ENCODE peak calls at places on chromosomes 2 and 18, in five cellular contexts. One of them, this sample, is unnamed.

GRCh38 chr2:152611458-152612231 is 105.6 kb downstream of the PRPF40A start:
- DNase-seq in K562: no peak
- DNase-seq in H1: no peak
- DNase-seq in GM12878: peak
- DNase-seq in HepG2: no peak
- DNase-seq in this sample: no peak

GRCh38 chr2:121076885-121077549 is 208.0 kb downstream of the TFCP2L1 start:
- DNase-seq in K562: peak
- DNase-seq in H1: no peak
- DNase-seq in GM12878: no peak
- DNase-seq in HepG2: peak
- DNase-seq in this sample: peak

GRCh38 chr2:108594132-108594981 is 60.1 kb downstream of the LIMS1 start:
- DNase-seq in K562: no peak
- DNase-seq in H1: no peak
- DNase-seq in GM12878: no peak
- DNase-seq in HepG2: peak
- DNase-seq in this sample: no peak

GRCh38 chr2:120331903-120332302 is 14.0 kb upstream of the INHBB start:
- DNase-seq in K562: no peak
- DNase-seq in H1: no peak
- DNase-seq in GM12878: no peak
- DNase-seq in HepG2: peak
- DNase-seq in this sample: no peak

GRCh38 chr2:190891370-190891769 is 10.7 kb downstream of the GLS start:
- DNase-seq in K562: no peak
- DNase-seq in H1: no peak
- DNase-seq in GM12878: peak
- DNase-seq in HepG2: no peak
- DNase-seq in this sample: no peak

GRCh38 chr2:134917958-134918517 is 584 bp upstream of the CCNT2 start:
- DNase-seq in K562: no peak
- DNase-seq in H1: no peak
- DNase-seq in GM12878: peak
- DNase-seq in HepG2: no peak
- DNase-seq in this sample: no peak

GRCh38 chr2:84697895-84698294 is 181.6 kb downstream of the DNAH6 start:
- DNase-seq in K562: no peak
- DNase-seq in H1: no peak
- DNase-seq in GM12878: no peak
- DNase-seq in HepG2: no peak
- DNase-seq in this sample: no peak

GRCh38 chr2:1722692-1723091 is 21.6 kb downstream of the PXDN start:
- DNase-seq in K562: no peak
- DNase-seq in H1: no peak
- DNase-seq in GM12878: no peak
- DNase-seq in HepG2: no peak
- DNase-seq in this sample: no peak

GRCh38 chr2:64888591-64889309 is 100.4 kb upstream of the SLC1A4 start:
- DNase-seq in K562: peak
- DNase-seq in H1: no peak
- DNase-seq in GM12878: no peak
- DNase-seq in HepG2: peak
- DNase-seq in this sample: no peak

GRCh38 chr2:174561283-174562275 is 36.0 kb downstream of the WIPF1 start:
- DNase-seq in K562: no peak
- DNase-seq in H1: no peak
- DNase-seq in GM12878: no peak
- DNase-seq in HepG2: no peak
- DNase-seq in this sample: no peak

GRCh38 chr2:129794116-129794515 is 185.3 kb upstream of the RAB6C start:
- DNase-seq in K562: no peak
- DNase-seq in H1: no peak
- DNase-seq in GM12878: no peak
- DNase-seq in HepG2: no peak
- DNase-seq in this sample: no peak

GRCh38 chr2:239157766-239158165 is 243.1 kb downstream of the HDAC4 start:
- DNase-seq in K562: peak
- DNase-seq in H1: no peak
- DNase-seq in GM12878: no peak
- DNase-seq in HepG2: no peak
- DNase-seq in this sample: no peak

GRCh38 chr2:240230424-240230945 is 90.0 kb upstream of the OTOS start:
- DNase-seq in K562: no peak
- DNase-seq in H1: no peak
- DNase-seq in GM12878: no peak
- DNase-seq in HepG2: no peak
- DNase-seq in this sample: no peak
- TF ChIP-seq TAF1 in K562: no peak
- TF ChIP-seq TAF1 in H1: no peak
- TF ChIP-seq TAF1 in GM12878: no peak
- TF ChIP-seq TAF1 in HepG2: no peak
- TF ChIP-seq TAF1 in this sample: no peak

DNA sequence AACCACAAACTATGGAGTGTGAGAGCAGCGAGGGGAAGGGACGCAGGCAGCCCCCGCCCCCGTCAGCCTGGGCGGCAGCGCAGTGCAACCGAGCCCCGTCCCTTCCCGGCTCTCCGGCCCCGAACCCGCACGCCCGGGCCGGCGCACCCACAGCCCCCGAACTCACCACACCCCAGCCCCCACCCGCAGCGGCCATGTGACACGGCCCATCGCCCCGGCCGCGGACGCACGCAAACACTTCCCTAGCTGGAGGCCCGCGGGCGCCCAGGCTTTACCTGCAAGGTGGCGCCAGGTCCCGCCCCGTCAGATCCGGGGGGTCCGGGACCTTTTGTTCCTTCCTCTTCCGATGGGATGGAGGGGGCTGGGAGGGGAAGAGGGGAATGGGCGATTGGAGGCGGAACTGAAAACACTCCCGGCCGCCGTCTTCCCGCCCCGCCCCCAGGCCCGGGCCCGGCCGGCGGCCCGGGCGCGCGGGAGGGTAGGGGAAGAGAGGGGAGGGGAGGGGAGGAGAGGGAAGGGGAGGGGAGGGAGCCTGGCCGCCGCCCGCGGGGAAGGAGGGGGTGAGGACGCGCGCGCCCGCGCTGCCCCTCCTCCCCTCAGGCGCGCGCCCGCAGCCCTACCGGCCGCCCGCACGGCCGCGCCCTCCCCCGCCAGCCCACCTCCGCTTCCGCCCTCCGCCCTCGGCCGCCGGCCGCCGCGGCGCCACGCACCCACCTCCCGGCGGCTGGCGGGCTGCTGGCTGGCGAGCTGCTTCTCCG is at the start of gene SMAD2:
- DNase-seq in K562: peak
- DNase-seq in H1: peak
- DNase-seq in GM12878: no peak
- DNase-seq in HepG2: peak
- DNase-seq in this sample: peak
- TF ChIP-seq POLR2A in K562: peak
- TF ChIP-seq POLR2A in H1: no peak
- TF ChIP-seq POLR2A in GM12878: peak
- TF ChIP-seq POLR2A in HepG2: no peak
- TF ChIP-seq POLR2A in this sample: no peak

DNA sequence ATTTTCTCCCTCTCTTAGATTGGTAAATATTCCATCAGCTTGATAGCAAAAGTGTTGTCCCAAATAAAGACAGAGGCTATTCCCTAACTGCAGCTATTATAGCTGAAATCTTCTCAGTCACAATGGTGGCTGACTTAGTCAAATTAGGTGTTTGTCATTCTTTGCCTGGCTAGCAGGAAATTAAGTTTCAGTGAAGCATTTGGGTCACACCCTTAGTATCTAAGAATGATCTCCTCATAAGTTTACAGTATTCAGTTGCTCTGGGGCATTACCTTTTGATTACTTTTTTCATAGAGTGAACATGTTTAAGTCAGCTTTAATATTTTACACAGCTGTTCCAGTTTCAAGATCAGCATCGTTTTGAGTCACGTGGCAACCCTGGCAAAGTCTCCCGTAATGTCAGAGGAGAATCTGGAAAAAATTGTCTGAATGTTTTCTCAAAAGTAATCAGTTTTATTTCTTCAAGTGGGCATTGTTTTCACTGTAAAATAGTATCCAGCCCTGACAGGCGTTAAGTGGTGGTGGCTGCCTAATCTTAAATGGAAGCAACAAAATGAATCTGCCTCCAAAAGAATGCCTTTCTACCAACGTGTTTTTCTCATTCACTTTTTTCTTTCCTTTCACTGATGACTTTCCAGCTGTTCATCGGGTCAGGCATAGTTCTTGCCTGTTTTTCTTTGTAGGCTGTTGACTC is 319.5 kb upstream of the TCF4 start:
- DNase-seq in K562: no peak
- DNase-seq in H1: no peak
- DNase-seq in GM12878: no peak
- DNase-seq in HepG2: no peak
- DNase-seq in this sample: no peak
- TF ChIP-seq TAF1 in K562: no peak
- TF ChIP-seq TAF1 in H1: no peak
- TF ChIP-seq TAF1 in GM12878: no peak
- TF ChIP-seq TAF1 in HepG2: no peak
- TF ChIP-seq TAF1 in this sample: no peak

GRCh38 chr18:31116853-31117595 is 14.8 kb upstream of the DSC2 start:
- DNase-seq in K562: no peak
- DNase-seq in H1: no peak
- DNase-seq in GM12878: no peak
- DNase-seq in HepG2: no peak
- DNase-seq in this sample: no peak
- TF ChIP-seq POLR2A in K562: no peak
- TF ChIP-seq POLR2A in H1: no peak
- TF ChIP-seq POLR2A in GM12878: no peak
- TF ChIP-seq POLR2A in HepG2: no peak
- TF ChIP-seq POLR2A in this sample: no peak

DNA sequence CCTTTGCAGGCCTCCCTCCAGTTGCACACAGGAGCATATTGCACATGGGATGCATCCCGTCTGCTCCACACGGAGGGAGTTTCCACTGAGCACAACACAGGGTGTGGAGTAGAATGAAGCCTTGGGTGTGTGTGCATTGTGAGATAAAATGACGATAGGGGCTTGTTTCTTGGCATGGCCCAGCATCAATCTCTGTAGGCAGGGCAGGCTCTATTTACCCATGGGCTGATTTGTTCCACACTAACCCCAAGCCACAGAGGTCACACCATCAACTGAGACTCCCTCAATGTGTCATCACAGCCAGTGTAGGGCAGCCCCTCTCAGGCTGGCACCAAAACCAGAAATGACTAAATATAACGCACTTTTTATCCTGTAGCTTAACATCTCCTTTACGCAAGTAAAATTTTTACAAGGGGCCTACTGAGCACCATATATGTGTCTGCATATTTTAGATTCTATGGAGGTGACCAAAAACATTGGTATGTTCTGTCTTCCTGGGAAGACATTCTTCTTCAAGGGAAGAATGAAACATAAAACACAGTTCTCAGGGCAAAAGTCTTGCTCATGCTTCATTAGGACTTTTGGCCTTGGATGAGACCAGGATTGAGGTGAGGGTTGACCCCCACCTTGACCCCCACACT is 2.7 kb upstream of the GKN1 start:
- DNase-seq in K562: no peak
- DNase-seq in H1: no peak
- DNase-seq in GM12878: no peak
- DNase-seq in HepG2: no peak
- DNase-seq in this sample: no peak
- TF ChIP-seq TAF1 in K562: no peak
- TF ChIP-seq TAF1 in H1: no peak
- TF ChIP-seq TAF1 in GM12878: no peak
- TF ChIP-seq TAF1 in HepG2: no peak
- TF ChIP-seq TAF1 in this sample: no peak

DNA sequence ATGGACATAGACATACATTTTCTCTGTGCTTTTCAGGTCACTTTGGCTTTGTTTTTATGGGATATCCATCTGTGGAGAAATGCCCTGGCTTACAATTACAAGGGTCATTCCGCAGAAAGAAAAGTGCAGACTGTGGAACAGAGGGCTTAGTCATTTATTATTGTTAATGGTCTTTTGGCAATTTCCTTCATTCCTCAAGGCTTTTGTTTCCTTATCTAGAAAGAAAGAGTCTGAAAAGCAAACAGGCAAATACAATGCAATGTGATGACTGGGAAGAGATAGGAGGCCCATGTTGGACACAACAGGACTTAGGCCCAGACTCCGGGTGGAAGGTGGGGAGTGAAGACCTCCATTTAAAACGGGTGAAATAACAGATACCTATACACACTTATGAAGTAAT is 129.5 kb upstream of the CAVIN2 start:
- DNase-seq in K562: no peak
- DNase-seq in H1: no peak
- DNase-seq in GM12878: no peak
- DNase-seq in HepG2: no peak
- DNase-seq in this sample: no peak
- TF ChIP-seq POLR2A in K562: no peak
- TF ChIP-seq POLR2A in H1: no peak
- TF ChIP-seq POLR2A in GM12878: no peak
- TF ChIP-seq POLR2A in HepG2: no peak
- TF ChIP-seq POLR2A in this sample: no peak

DNA sequence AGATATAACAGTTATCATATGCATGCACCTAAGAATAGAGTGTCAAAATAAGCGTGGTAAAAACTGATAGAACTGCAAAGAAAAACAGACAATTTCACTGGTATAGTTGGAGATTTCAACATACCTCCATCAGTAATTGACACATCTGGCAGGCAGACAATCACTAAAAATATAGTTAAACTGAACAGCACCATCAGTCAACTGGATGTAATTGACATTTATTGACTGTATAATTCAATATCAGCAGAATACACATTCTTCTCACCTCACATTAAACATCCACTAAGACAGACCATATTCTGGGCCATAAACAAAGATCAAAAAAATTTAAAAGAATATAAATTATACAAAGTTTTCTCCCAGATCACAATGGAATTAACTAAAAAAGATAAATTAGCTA is 378.5 kb upstream of the RGPD4 start:
- DNase-seq in K562: no peak
- DNase-seq in H1: no peak
- DNase-seq in GM12878: no peak
- DNase-seq in HepG2: no peak
- DNase-seq in this sample: no peak
- TF ChIP-seq TAF1 in K562: no peak
- TF ChIP-seq TAF1 in H1: no peak
- TF ChIP-seq TAF1 in GM12878: no peak
- TF ChIP-seq TAF1 in HepG2: no peak
- TF ChIP-seq TAF1 in this sample: no peak

DNA sequence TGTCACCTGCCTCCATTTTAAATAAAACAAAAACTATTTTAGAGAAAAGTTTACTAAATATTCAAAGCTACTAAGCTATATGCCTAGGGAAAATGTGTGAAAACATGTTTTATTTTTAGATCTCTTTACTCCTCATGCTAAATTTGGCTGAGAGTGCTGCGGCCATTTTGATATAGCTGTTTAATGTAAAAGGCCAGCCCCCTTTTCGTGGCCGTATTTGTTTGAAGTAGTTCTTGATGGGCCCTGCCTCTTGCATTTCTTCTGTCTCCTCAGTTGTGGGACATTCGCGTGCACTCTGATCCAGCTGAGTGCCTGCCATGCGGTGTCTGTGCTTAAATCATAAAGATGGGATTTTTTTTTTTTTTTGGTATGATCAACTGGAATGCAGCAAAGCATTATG is 64.0 kb downstream of the ZNF407 start:
- DNase-seq in K562: no peak
- DNase-seq in H1: no peak
- DNase-seq in GM12878: no peak
- DNase-seq in HepG2: no peak
- DNase-seq in this sample: no peak
- TF ChIP-seq POLR2A in K562: no peak
- TF ChIP-seq POLR2A in H1: no peak
- TF ChIP-seq POLR2A in GM12878: no peak
- TF ChIP-seq POLR2A in HepG2: no peak
- TF ChIP-seq POLR2A in this sample: no peak

This sample was measured in GM12891.